ENCODE peak calls at places on chromosomes 7 and 10, in ten cellular contexts. D, K, G, V, Z, X, P, I, C and S are unnamed samples.

GRCh38 chr7:69245646-69246045 is 352.6 kb upstream of the AUTS2 start:
- DNase-seq in V (no peak), G (no peak), Z (no peak), I (no peak), D (no peak), K (no peak), P (no peak), C (no peak), X (no peak), S (no peak)

GRCh38 chr7:33099154-33099940 is 9.9 kb downstream of the RP9 start:
- DNase-seq in I (no peak), P (no peak), X (no peak), Z (no peak), C (no peak), V (no peak), K (no peak), G (no peak), D (no peak), S (no peak)

GRCh38 chr7:30893357-30893756 is 18.3 kb upstream of the AQP1 start:
- DNase-seq in Z (no peak), V (no peak), P (no peak), G (no peak), C (peak; percentile 28), I (no peak), X (no peak), K (peak; percentile 15), D (no peak), S (no peak)

GRCh38 chr10:82742478-82742877 is 867.5 kb downstream of the NRG3 start:
- DNase-seq in G (peak; percentile 29), C (peak; percentile 84), K (no peak), V (no peak), I (no peak), X (no peak), D (no peak), Z (no peak), P (no peak), S (no peak)

GRCh38 chr7:111511845-111512244 is 50.4 kb downstream of the IMMP2L start:
- DNase-seq in C (no peak), K (no peak), Z (no peak), X (no peak), G (no peak), P (no peak), I (no peak), D (no peak), V (no peak), S (no peak)

GRCh38 chr10:92125169-92125543 is 165.7 kb downstream of the CPEB3 start:
- DNase-seq in Z (peak; percentile 63), V (no peak), G (no peak), P (no peak), C (no peak), K (no peak), X (no peak), I (no peak), D (no peak), S (no peak)

GRCh38 chr10:17022898-17023297 is 106.7 kb downstream of the CUBN start:
- DNase-seq in Z (no peak), P (no peak), I (no peak), G (no peak), V (no peak), D (no peak), K (no peak), X (no peak), C (no peak), S (no peak)

GRCh38 chr7:127667017-127667670 is 15.2 kb downstream of the SND1 start:
- DNase-seq in K (no peak), P (no peak), Z (no peak), G (no peak), I (no peak), V (peak; percentile 58), C (peak; percentile 53), X (no peak), D (no peak), S (no peak)

GRCh38 chr10:126042906-126043305 is 146.5 kb downstream of the FANK1 start:
- DNase-seq in D (no peak), X (no peak), G (no peak), P (no peak), C (no peak), V (no peak), Z (no peak), I (peak; percentile 67), K (no peak), S (no peak)

GRCh38 chr7:124033093-124033806 is 383 bp upstream of the TMEM229A start:
- DNase-seq in D (no peak), G (no peak), V (no peak), Z (peak; percentile 3), I (no peak), X (no peak), C (no peak), P (peak; percentile 88), K (peak; percentile 9), S (no peak)

GRCh38 chr7:2730846-2731770 is 43.1 kb downstream of the AMZ1 start:
- DNase-seq in V (no peak), K (no peak), Z (no peak), P (peak; percentile 90), I (peak; percentile 48), C (no peak), D (peak; percentile 14), G (no peak), X (no peak), S (no peak)

GRCh38 chr10:17742918-17743317 is 9.1 kb upstream of the TMEM236 start:
- DNase-seq in C (peak; percentile 27), Z (peak; percentile 23), X (peak; percentile 67), D (peak; percentile 55), K (no peak), I (peak; percentile 89), P (no peak), G (no peak), V (peak; percentile 37), S (no peak)

GRCh38 chr7:141744131-141744530 is 6.0 kb downstream of the SSBP1 start:
- DNase-seq in V (no peak), P (no peak), C (no peak), D (no peak), X (no peak), K (no peak), G (no peak), Z (no peak), I (no peak), S (no peak)

GRCh38 chr10:70119197-70119596 is 13.4 kb downstream of the AIFM2 start:
- DNase-seq in X (no peak), G (no peak), Z (no peak), D (no peak), V (no peak), C (no peak), K (no peak), P (no peak), I (no peak), S (no peak)

GRCh38 chr7:44213872-44214595 is 13.3 kb downstream of the YKT6 start:
- DNase-seq in I (no peak), K (peak; percentile 63), C (peak; percentile 50), D (no peak), P (peak; percentile 59), G (no peak), X (no peak), V (peak; percentile 34), Z (peak; percentile 81), S (no peak)